ENCODE peak calls at places on chromosomes 1 and 21, in nine cellular contexts. One of them, this sample, is unnamed.

GRCh38 chr1:41673806-41674205 is 189.3 kb upstream of the EDN2 start:
- DNase-seq in OCI-LY7: peak; percentile 79
- DNase-seq in HCT116: no peak
- DNase-seq in PC-3: no peak
- DNase-seq in hepatocyte: no peak
- DNase-seq in SK-N-SH: no peak
- DNase-seq in neural progenitor cell: no peak
- DNase-seq in GM23338: no peak
- DNase-seq in GM23248: no peak
- DNase-seq in this sample: peak; percentile 60

GRCh38 chr21:44057960-44058651 is 46.0 kb downstream of the TRAPPC10 start:
- DNase-seq in SK-N-SH: no peak
- DNase-seq in PC-3: no peak
- DNase-seq in GM23338: no peak
- DNase-seq in OCI-LY7: no peak
- DNase-seq in hepatocyte: no peak
- DNase-seq in HCT116: no peak
- DNase-seq in GM23248: no peak
- DNase-seq in neural progenitor cell: no peak
- DNase-seq in this sample: no peak

GRCh38 chr1:77889671-77890070 is 1.2 kb downstream of the NEXN start:
- DNase-seq in hepatocyte: peak; percentile 16
- DNase-seq in neural progenitor cell: no peak
- DNase-seq in HCT116: no peak
- DNase-seq in PC-3: peak; percentile 88
- DNase-seq in GM23248: peak; percentile 90
- DNase-seq in OCI-LY7: no peak
- DNase-seq in SK-N-SH: no peak
- DNase-seq in GM23338: peak; percentile 3
- DNase-seq in this sample: no peak

GRCh38 chr1:242216368-242216767 is 217.5 kb upstream of the MAP1LC3C start:
- DNase-seq in neural progenitor cell: no peak
- DNase-seq in GM23248: no peak
- DNase-seq in OCI-LY7: no peak
- DNase-seq in hepatocyte: no peak
- DNase-seq in PC-3: no peak
- DNase-seq in SK-N-SH: no peak
- DNase-seq in HCT116: no peak
- DNase-seq in GM23338: peak; percentile 46
- DNase-seq in this sample: no peak

GRCh38 chr1:22876359-22877111 is 96.1 kb downstream of the LACTBL1 start:
- DNase-seq in OCI-LY7: no peak
- DNase-seq in GM23338: peak; percentile 18
- DNase-seq in HCT116: no peak
- DNase-seq in SK-N-SH: no peak
- DNase-seq in neural progenitor cell: peak; percentile 94
- DNase-seq in hepatocyte: peak; percentile 48
- DNase-seq in GM23248: peak; percentile 52
- DNase-seq in PC-3: peak; percentile 9
- DNase-seq in this sample: no peak

GRCh38 chr1:183757061-183757460 is 47.9 kb upstream of the RGL1 start:
- DNase-seq in GM23248: peak; percentile 84
- DNase-seq in SK-N-SH: no peak
- DNase-seq in OCI-LY7: no peak
- DNase-seq in GM23338: no peak
- DNase-seq in PC-3: peak; percentile 78
- DNase-seq in hepatocyte: no peak
- DNase-seq in neural progenitor cell: no peak
- DNase-seq in HCT116: no peak
- DNase-seq in this sample: no peak

GRCh38 chr1:951364-951763 is 7.7 kb downstream of the NOC2L start:
- DNase-seq in SK-N-SH: no peak
- DNase-seq in PC-3: no peak
- DNase-seq in neural progenitor cell: peak; percentile 58
- DNase-seq in OCI-LY7: no peak
- DNase-seq in HCT116: no peak
- DNase-seq in hepatocyte: no peak
- DNase-seq in GM23338: peak; percentile 75
- DNase-seq in GM23248: peak; percentile 49
- DNase-seq in this sample: no peak

GRCh38 chr1:186574951-186575747 is 105.1 kb downstream of the PTGS2 start:
- DNase-seq in hepatocyte: no peak
- DNase-seq in SK-N-SH: no peak
- DNase-seq in PC-3: peak; percentile 16
- DNase-seq in HCT116: no peak
- DNase-seq in GM23338: no peak
- DNase-seq in OCI-LY7: no peak
- DNase-seq in GM23248: peak; percentile 39
- DNase-seq in neural progenitor cell: no peak
- DNase-seq in this sample: no peak

GRCh38 chr1:33640114-33640660 is 167.7 kb downstream of the ZSCAN20 start:
- DNase-seq in hepatocyte: no peak
- DNase-seq in HCT116: no peak
- DNase-seq in SK-N-SH: no peak
- DNase-seq in neural progenitor cell: no peak
- DNase-seq in GM23338: no peak
- DNase-seq in GM23248: peak; percentile 36
- DNase-seq in PC-3: peak; percentile 22
- DNase-seq in OCI-LY7: no peak
- DNase-seq in this sample: no peak

GRCh38 chr1:208527197-208527596 is 283.0 kb upstream of the PLXNA2 start:
- DNase-seq in GM23338: no peak
- DNase-seq in HCT116: no peak
- DNase-seq in SK-N-SH: no peak
- DNase-seq in hepatocyte: no peak
- DNase-seq in OCI-LY7: no peak
- DNase-seq in neural progenitor cell: no peak
- DNase-seq in PC-3: no peak
- DNase-seq in GM23248: no peak
- DNase-seq in this sample: no peak

GRCh38 chr1:91036894-91037829 is 15.3 kb upstream of the ZNF644 start:
- DNase-seq in neural progenitor cell: no peak
- DNase-seq in PC-3: no peak
- DNase-seq in SK-N-SH: no peak
- DNase-seq in HCT116: no peak
- DNase-seq in GM23338: peak; percentile 40
- DNase-seq in GM23248: no peak
- DNase-seq in hepatocyte: peak; percentile 51
- DNase-seq in OCI-LY7: no peak
- DNase-seq in this sample: no peak

GRCh38 chr1:202591523-202591922 is 118.7 kb downstream of the SYT2 start:
- DNase-seq in PC-3: no peak
- DNase-seq in HCT116: no peak
- DNase-seq in OCI-LY7: no peak
- DNase-seq in SK-N-SH: no peak
- DNase-seq in GM23248: no peak
- DNase-seq in neural progenitor cell: no peak
- DNase-seq in GM23338: no peak
- DNase-seq in hepatocyte: no peak
- DNase-seq in this sample: no peak

GRCh38 chr1:202590119-202590518 is 120.1 kb downstream of the SYT2 start:
- DNase-seq in neural progenitor cell: no peak
- DNase-seq in HCT116: no peak
- DNase-seq in PC-3: no peak
- DNase-seq in hepatocyte: no peak
- DNase-seq in GM23338: no peak
- DNase-seq in OCI-LY7: no peak
- DNase-seq in GM23248: no peak
- DNase-seq in SK-N-SH: no peak
- DNase-seq in this sample: no peak

GRCh38 chr1:202590975-202591411 is 119.3 kb downstream of the SYT2 start:
- DNase-seq in GM23248: no peak
- DNase-seq in PC-3: no peak
- DNase-seq in SK-N-SH: no peak
- DNase-seq in OCI-LY7: no peak
- DNase-seq in neural progenitor cell: no peak
- DNase-seq in hepatocyte: no peak
- DNase-seq in GM23338: no peak
- DNase-seq in HCT116: no peak
- DNase-seq in this sample: no peak

GRCh38 chr1:202593845-202594244 is 116.4 kb downstream of the SYT2 start:
- DNase-seq in GM23338: no peak
- DNase-seq in GM23248: peak; percentile 27
- DNase-seq in SK-N-SH: no peak
- DNase-seq in hepatocyte: no peak
- DNase-seq in HCT116: peak; percentile 22
- DNase-seq in OCI-LY7: no peak
- DNase-seq in neural progenitor cell: no peak
- DNase-seq in PC-3: peak; percentile 57
- DNase-seq in this sample: no peak

GRCh38 chr1:202592141-202592540 is 118.1 kb downstream of the SYT2 start:
- DNase-seq in GM23338: no peak
- DNase-seq in PC-3: no peak
- DNase-seq in SK-N-SH: no peak
- DNase-seq in GM23248: peak; percentile 16
- DNase-seq in HCT116: no peak
- DNase-seq in OCI-LY7: no peak
- DNase-seq in hepatocyte: no peak
- DNase-seq in neural progenitor cell: no peak
- DNase-seq in this sample: no peak
- H3K4me1 ChIP-seq in GM23338: no peaks in the 10 kb centered on the region
- H3K4me1 ChIP-seq in PC-3: peaks cover 40% of the 10 kb centered on the region
- H3K4me1 ChIP-seq in SK-N-SH: peaks cover 16% of the 10 kb centered on the region
- H3K4me1 ChIP-seq in GM23248: peaks cover 27% of the 10 kb centered on the region
- H3K4me1 ChIP-seq in HCT116: peaks cover 25% of the 10 kb centered on the region
- H3K4me1 ChIP-seq in OCI-LY7: peaks cover 12% of the 10 kb centered on the region
- H3K4me1 ChIP-seq in hepatocyte: peaks cover 12% of the 10 kb centered on the region
- H3K4me1 ChIP-seq in neural progenitor cell: no peaks in the 10 kb centered on the region
- H3K4me1 ChIP-seq in this sample: no peaks in the 10 kb centered on the region

GRCh38 chr1:6975991-6976390 is 190.7 kb downstream of the CAMTA1 start:
- DNase-seq in OCI-LY7: no peak
- DNase-seq in hepatocyte: no peak
- DNase-seq in PC-3: no peak
- DNase-seq in GM23248: no peak
- DNase-seq in GM23338: no peak
- DNase-seq in HCT116: no peak
- DNase-seq in neural progenitor cell: no peak
- DNase-seq in SK-N-SH: no peak
- DNase-seq in this sample: no peak
- H3K4me3 ChIP-seq in OCI-LY7: no peak overlapping the region
- H3K4me3 ChIP-seq in hepatocyte: no peak overlapping the region
- H3K4me3 ChIP-seq in PC-3: no peak overlapping the region
- H3K4me3 ChIP-seq in GM23248: no peak overlapping the region
- H3K4me3 ChIP-seq in GM23338: no peak overlapping the region
- H3K4me3 ChIP-seq in HCT116: no peak overlapping the region
- H3K4me3 ChIP-seq in neural progenitor cell: no peak overlapping the region
- H3K4me3 ChIP-seq in SK-N-SH: no peak overlapping the region
- H3K4me3 ChIP-seq in this sample: no peak overlapping the region

GRCh38 chr1:164473544-164473943 is 85.4 kb upstream of the PBX1 start:
- DNase-seq in SK-N-SH: no peak
- DNase-seq in OCI-LY7: no peak
- DNase-seq in neural progenitor cell: no peak
- DNase-seq in GM23248: no peak
- DNase-seq in GM23338: no peak
- DNase-seq in PC-3: no peak
- DNase-seq in HCT116: no peak
- DNase-seq in hepatocyte: peak; percentile 34
- DNase-seq in this sample: no peak
- TF ChIP-seq EZH2phosphoT487 in SK-N-SH: no peak
- TF ChIP-seq EZH2phosphoT487 in OCI-LY7: no peak
- TF ChIP-seq EZH2phosphoT487 in neural progenitor cell: no peak
- TF ChIP-seq EZH2phosphoT487 in GM23248: no peak
- TF ChIP-seq EZH2phosphoT487 in GM23338: no peak
- TF ChIP-seq EZH2phosphoT487 in PC-3: no peak
- TF ChIP-seq EZH2phosphoT487 in HCT116: no peak
- TF ChIP-seq EZH2phosphoT487 in hepatocyte: no peak
- TF ChIP-seq EZH2phosphoT487 in this sample: no peak

GRCh38 chr1:94083653-94084052 is 37.3 kb downstream of the ABCA4 start:
- DNase-seq in PC-3: no peak
- DNase-seq in SK-N-SH: no peak
- DNase-seq in hepatocyte: no peak
- DNase-seq in HCT116: no peak
- DNase-seq in GM23338: no peak
- DNase-seq in GM23248: no peak
- DNase-seq in OCI-LY7: no peak
- DNase-seq in neural progenitor cell: no peak
- DNase-seq in this sample: no peak

GRCh38 chr1:94084085-94084484 is 36.9 kb downstream of the ABCA4 start:
- DNase-seq in PC-3: no peak
- DNase-seq in HCT116: no peak
- DNase-seq in neural progenitor cell: no peak
- DNase-seq in SK-N-SH: no peak
- DNase-seq in hepatocyte: no peak
- DNase-seq in OCI-LY7: no peak
- DNase-seq in GM23248: no peak
- DNase-seq in GM23338: no peak
- DNase-seq in this sample: no peak

GRCh38 chr1:94079056-94079990 is 41.6 kb downstream of the ABCA4 start:
- DNase-seq in neural progenitor cell: peak; percentile 88
- DNase-seq in GM23248: no peak
- DNase-seq in HCT116: no peak
- DNase-seq in GM23338: no peak
- DNase-seq in SK-N-SH: no peak
- DNase-seq in OCI-LY7: no peak
- DNase-seq in hepatocyte: no peak
- DNase-seq in PC-3: no peak
- DNase-seq in this sample: no peak

GRCh38 chr1:94081566-94082344 is 39.2 kb downstream of the ABCA4 start:
- DNase-seq in OCI-LY7: no peak
- DNase-seq in hepatocyte: no peak
- DNase-seq in GM23248: peak; percentile 93
- DNase-seq in neural progenitor cell: no peak
- DNase-seq in PC-3: peak; percentile 86
- DNase-seq in GM23338: no peak
- DNase-seq in SK-N-SH: no peak
- DNase-seq in HCT116: no peak
- DNase-seq in this sample: no peak

GRCh38 chr1:94079991-94080388 is 41.0 kb downstream of the ABCA4 start:
- DNase-seq in GM23338: no peak
- DNase-seq in SK-N-SH: no peak
- DNase-seq in OCI-LY7: no peak
- DNase-seq in hepatocyte: no peak
- DNase-seq in PC-3: no peak
- DNase-seq in GM23248: no peak
- DNase-seq in neural progenitor cell: no peak
- DNase-seq in HCT116: no peak
- DNase-seq in this sample: no peak
- H3K4me1 ChIP-seq in GM23338: peaks cover 8% of the 10 kb centered on the region
- H3K4me1 ChIP-seq in SK-N-SH: no peaks in the 10 kb centered on the region
- H3K4me1 ChIP-seq in OCI-LY7: no peaks in the 10 kb centered on the region
- H3K4me1 ChIP-seq in hepatocyte: no peaks in the 10 kb centered on the region
- H3K4me1 ChIP-seq in PC-3: peaks cover 12% of the 10 kb centered on the region
- H3K4me1 ChIP-seq in GM23248: peaks cover 9% of the 10 kb centered on the region
- H3K4me1 ChIP-seq in neural progenitor cell: peaks cover 54% of the 10 kb centered on the region
- H3K4me1 ChIP-seq in HCT116: no peaks in the 10 kb centered on the region
- H3K4me1 ChIP-seq in this sample: no peaks in the 10 kb centered on the region